ENCODE peak calls at places on chromosomes 13 and 19, in seven cellular contexts. U, X, H, B, A, Z and Q are unnamed samples.

GRCh38 chr13:42720116-42720857 is 61.1 kb upstream of the FAM216B start:
- DNase-seq in H (no peak), B (no peak), Z (peak; percentile 98), U (no peak), X (no peak), A (no peak), Q (peak; percentile 95)

GRCh38 chr13:27455331-27455855 is 5.0 kb upstream of the MTIF3 start:
- DNase-seq in B (no peak), A (no peak), H (no peak), U (no peak), X (no peak), Z (no peak), Q (no peak)

GRCh38 chr13:94291631-94292322 is 187.7 kb downstream of the DCT start:
- DNase-seq in B (no peak), X (no peak), U (no peak), H (no peak), A (no peak), Z (no peak), Q (no peak)

GRCh38 chr13:97567510-97568243 is 133.7 kb downstream of the RAP2A start:
- DNase-seq in A (no peak), U (no peak), Z (no peak), B (no peak), X (no peak), H (no peak), Q (no peak)

GRCh38 chr13:48333976-48334375 is 30.4 kb downstream of the RB1 start:
- DNase-seq in X (no peak), A (no peak), H (no peak), U (no peak), Z (no peak), B (no peak), Q (peak; percentile 4)

GRCh38 chr13:98401936-98402335 is 175.0 kb downstream of the STK24 start:
- DNase-seq in H (no peak), U (no peak), X (no peak), Z (no peak), A (no peak), B (no peak), Q (no peak)

GRCh38 chr13:98365291-98365690 is 188.2 kb upstream of the RNF113B start:
- DNase-seq in A (peak; percentile 0), U (no peak), H (no peak), Z (no peak), B (no peak), X (no peak), Q (no peak)

GRCh38 chr13:30968734-30969335 is 36.4 kb downstream of the TEX26 start:
- DNase-seq in H (no peak), A (no peak), U (no peak), B (no peak), X (no peak), Z (no peak), Q (peak; percentile 71)

GRCh38 chr19:55493052-55493649 is 4.9 kb downstream of the SSC5D start:
- DNase-seq in X (no peak), B (no peak), A (no peak), H (no peak), Z (no peak), U (no peak), Q (no peak)

GRCh38 chr19:14718522-14719113 is 28.8 kb downstream of the ZNF333 start:
- DNase-seq in B (no peak), H (no peak), A (no peak), Z (no peak), X (no peak), U (no peak), Q (peak; percentile 3)

GRCh38 chr13:101627556-101627943 is 175.1 kb downstream of the ITGBL1 start:
- DNase-seq in B (no peak), A (no peak), Z (no peak), H (no peak), X (no peak), U (no peak), Q (peak; percentile 35)

GRCh38 chr13:39306639-39307589 is 268.7 kb downstream of the NHLRC3 start:
- DNase-seq in X (no peak), A (no peak), Z (no peak), B (no peak), H (no peak), U (no peak), Q (no peak)

GRCh38 chr13:101115762-101116161 is 300.5 kb downstream of the NALCN start:
- DNase-seq in U (no peak), Z (no peak), B (no peak), X (no peak), A (no peak), H (no peak), Q (peak; percentile 70)

GRCh38 chr13:79901336-79901735 is 420.4 kb downstream of the NDFIP2 start:
- DNase-seq in B (no peak), H (no peak), U (no peak), A (peak; percentile 75), X (no peak), Z (peak; percentile 1), Q (no peak)

GRCh38 chr13:77532983-77533382 is 2.5 kb upstream of the SCEL start:
- DNase-seq in Z (no peak), U (no peak), A (no peak), H (no peak), X (no peak), B (no peak), Q (no peak)

GRCh38 chr19:16389848-16390247 is 65.2 kb downstream of the KLF2 start:
- DNase-seq in A (no peak), Z (no peak), B (no peak), X (no peak), U (no peak), H (no peak), Q (no peak)

GRCh38 chr13:59906413-59907027 is 257.2 kb downstream of the DIAPH3 start:
- DNase-seq in Z (peak; percentile 37), X (no peak), B (no peak), A (peak; percentile 4), H (no peak), U (no peak), Q (peak; percentile 58)

GRCh38 chr19:53947624-53948023 is 15.1 kb upstream of the CACNG8 start:
- DNase-seq in Z (no peak), B (no peak), H (no peak), X (no peak), U (no peak), A (no peak), Q (no peak)

GRCh38 chr13:98525452-98525851 is 51.5 kb downstream of the STK24 start:
- DNase-seq in A (no peak), H (no peak), Z (no peak), B (no peak), U (no peak), X (no peak), Q (no peak)

GRCh38 chr19:55254625-55254977 is 4.2 kb downstream of the PPP6R1 start:
- DNase-seq in A (no peak), U (no peak), B (no peak), X (no peak), Z (no peak), H (no peak), Q (no peak)

GRCh38 chr13:100836696-100837095 is 162.1 kb upstream of the TMTC4 start:
- DNase-seq in Z (peak; percentile 84), A (no peak), X (no peak), B (no peak), U (no peak), H (no peak), Q (peak; percentile 46)

GRCh38 chr13:85543144-85543543 is 256.1 kb downstream of the SLITRK6 start:
- DNase-seq in X (no peak), Z (no peak), B (no peak), A (no peak), H (no peak), U (no peak), Q (no peak)

GRCh38 chr13:44732503-44733098 is 156.5 kb upstream of the TSC22D1 start:
- DNase-seq in A (no peak), H (no peak), U (no peak), X (no peak), Z (no peak), B (no peak), Q (no peak)

GRCh38 chr13:104592127-104592526 is 1525.9 kb upstream of the SLC10A2 start:
- DNase-seq in U (no peak), H (no peak), Z (peak; percentile 78), A (no peak), B (no peak), X (no peak), Q (peak; percentile 86)

GRCh38 chr19:17753976-17754375 is 2.7 kb downstream of the FCHO1 start:
- DNase-seq in X (no peak), U (no peak), A (peak; percentile 62), H (no peak), B (no peak), Z (no peak), Q (no peak)

GRCh38 chr13:40190656-40191100 is 475.8 kb downstream of the FOXO1 start:
- DNase-seq in Z (peak; percentile 84), X (peak; percentile 58), U (peak; percentile 52), A (peak; percentile 25), B (peak; percentile 36), H (no peak), Q (peak; percentile 80)

GRCh38 chr19:51168571-51169282 is 26.6 kb downstream of the SIGLEC7 start:
- DNase-seq in A (no peak), H (no peak), X (no peak), U (no peak), B (no peak), Z (peak; percentile 4), Q (no peak)

GRCh38 chr13:49370390-49370789 is 73.5 kb downstream of the CAB39L start:
- DNase-seq in H (no peak), B (no peak), X (no peak), U (no peak), A (peak; percentile 48), Z (no peak), Q (no peak)

GRCh38 chr13:23701646-23702045 is 131.4 kb downstream of the TNFRSF19 start:
- DNase-seq in B (no peak), H (peak; percentile 79), X (peak; percentile 93), Z (peak; percentile 95), U (no peak), A (no peak), Q (peak; percentile 91)

GRCh38 chr13:29436721-29437250 is 158.7 kb downstream of the SLC7A1 start:
- DNase-seq in X (no peak), U (no peak), Z (no peak), H (no peak), B (no peak), A (no peak), Q (no peak)

GRCh38 chr13:113903361-113903760 is 39.5 kb upstream of the GAS6 start:
- DNase-seq in B (no peak), H (no peak), A (no peak), U (no peak), Z (peak; percentile 24), X (peak; percentile 60), Q (peak; percentile 54)

GRCh38 chr13:97321616-97322321 is 99.6 kb downstream of the MBNL2 start:
- DNase-seq in H (no peak), B (no peak), X (no peak), A (no peak), U (no peak), Z (no peak), Q (no peak)

GRCh38 chr13:19581675-19582074 is 20.3 kb upstream of the TPTE2 start:
- DNase-seq in B (no peak), A (no peak), X (no peak), H (no peak), U (no peak), Z (no peak), Q (no peak)

GRCh38 chr19:54439174-54439851 is 9.7 kb upstream of the LENG8 start:
- DNase-seq in X (no peak), H (no peak), A (no peak), U (no peak), Z (peak; percentile 52), B (no peak), Q (peak; percentile 50)

GRCh38 chr19:38389101-38389925 is 816 bp downstream of the SPRED3 start:
- DNase-seq in U (no peak), A (no peak), X (no peak), B (no peak), H (no peak), Z (peak; percentile 72), Q (peak; percentile 84)

GRCh38 chr19:925912-926594 is at the start of gene ARID3A:
- DNase-seq in A (no peak), B (no peak), H (peak; percentile 56), Z (no peak), U (no peak), X (no peak), Q (no peak)